ENCODE peak calls at places on chromosome 4, in four cellular contexts. Q is activated effector memory CD4-positive, alpha-beta T cell treated with Interleukin-2 at 50 U/mL for 16 hours; R is CD8-positive, alpha-beta memory T cell; T is cardiac muscle cell. Z is an unnamed sample.

GRCh38 chr4:4225915-4226605 is 669 bp downstream of the OTOP1 start:
- DNase-seq in T (peak), R (no peak), Q (no peak), Z (no peak)

GRCh38 chr4:119017634-119018033 is 118.0 kb upstream of the MYOZ2 start:
- DNase-seq in Q (no peak), R (no peak), T (no peak), Z (no peak)

GRCh38 chr4:20618010-20618409 is 82.2 kb upstream of the PACRGL start:
- DNase-seq in Q (no peak), T (peak), R (no peak), Z (no peak)

GRCh38 chr4:26893491-26893890 is 32.9 kb downstream of the STIM2 start:
- DNase-seq in T (no peak), R (no peak), Q (no peak), Z (no peak)

GRCh38 chr4:78569291-78569821 is 17.8 kb downstream of the ANXA3 start:
- DNase-seq in T (peak), Q (no peak), R (no peak), Z (no peak)

GRCh38 chr4:21645776-21646175 is 302.8 kb downstream of the KCNIP4 start:
- DNase-seq in T (no peak), Q (no peak), R (no peak), Z (no peak)

GRCh38 chr4:140068247-140068646 is 85.7 kb downstream of the MAML3 start:
- DNase-seq in R (no peak), T (no peak), Q (no peak), Z (no peak)

GRCh38 chr4:160877087-160877790 is 1286.6 kb downstream of the FSTL5 start:
- DNase-seq in T (no peak), R (no peak), Q (no peak), Z (no peak)

GRCh38 chr4:134539729-134540231 is 338.2 kb upstream of the PABPC4L start:
- DNase-seq in Q (no peak), R (no peak), T (no peak), Z (no peak)

GRCh38 chr4:52376107-52376704 is 282.9 kb downstream of the USP46 start:
- DNase-seq in Q (no peak), R (no peak), T (peak), Z (no peak)

GRCh38 chr4:159564615-159565014 is 461.7 kb downstream of the RAPGEF2 start:
- DNase-seq in T (no peak), R (no peak), Q (no peak), Z (no peak)

GRCh38 chr4:152258804-152259708 is 276.8 kb downstream of the FBXW7 start:
- DNase-seq in Q (no peak), R (no peak), T (peak), Z (no peak)

GRCh38 chr4:181830404-181831035 is 412.7 kb upstream of the TENM3 start:
- DNase-seq in R (no peak), Q (no peak), T (no peak), Z (no peak)

GRCh38 chr4:2722033-2722432 is 34.1 kb downstream of the TNIP2 start:
- DNase-seq in R (no peak), T (no peak), Q (no peak), Z (no peak)

GRCh38 chr4:112031712-112032328 is 113.4 kb upstream of the FAM241A start:
- DNase-seq in R (no peak), T (peak), Q (no peak), Z (no peak)

GRCh38 chr4:108466936-108467902 is 153.2 kb upstream of the RPL34 start:
- DNase-seq in T (peak), R (no peak), Q (no peak), Z (no peak)

Z was measured in NK-92 treated with Interleukin-12 subunit alpha and Interleukin-12 subunit beta, amount 100 ng/mL, for 24 hours.